ENCODE peak calls at places on chromosome 10, in five cellular contexts. Q is dorsolateral prefrontal cortex, A is heart right ventricle, G is brain microvascular endothelial cell, V is fibroblast of lung. C is an unnamed sample.

GRCh38 chr10:1107679-1108078 is 51.5 kb downstream of the WDR37 start:
- DNase-seq in Q (no peak), A (no peak), G (no peak), V (no peak), C (no peak)

GRCh38 chr10:51699145-51699474 is 285 bp downstream of the CSTF2T start:
- DNase-seq in Q (no peak), A (no peak), G (no peak), V (no peak), C (no peak)

GRCh38 chr10:22345301-22346086 is at the start of gene SPAG6:
- DNase-seq in Q (peak), A (no peak), G (no peak), V (no peak), C (no peak)

GRCh38 chr10:106728232-106728631 is 436.3 kb downstream of the SORCS1 start:
- DNase-seq in Q (no peak), A (no peak), G (no peak), V (no peak), C (no peak)

GRCh38 chr10:102773320-102773719 is 29.6 kb downstream of the WBP1L start:
- DNase-seq in Q (no peak), A (no peak), G (no peak), V (no peak), C (no peak)

GRCh38 chr10:114245128-114245791 is 6.2 kb downstream of the VWA2 start:
- DNase-seq in Q (no peak), A (no peak), G (no peak), V (no peak), C (no peak)

GRCh38 chr10:73889014-73889413 is 14.7 kb upstream of the CAMK2G start:
- DNase-seq in Q (no peak), A (peak), G (peak), V (peak), C (no peak)

GRCh38 chr10:73857446-73857845 is 16.9 kb downstream of the CAMK2G start:
- DNase-seq in Q (no peak), A (no peak), G (peak), V (no peak), C (peak)

GRCh38 chr10:123081896-123082295 is 53.9 kb upstream of the HMX3 start:
- DNase-seq in Q (no peak), A (no peak), G (no peak), V (no peak), C (no peak)

GRCh38 chr10:19922236-19922963 is 106.2 kb downstream of the PLXDC2 start:
- DNase-seq in Q (no peak), A (peak), G (peak), V (peak), C (peak)

GRCh38 chr10:127944256-127944655 is 37.4 kb downstream of the PTPRE start:
- DNase-seq in Q (no peak), A (no peak), G (no peak), V (no peak), C (no peak)

GRCh38 chr10:132651511-132652029 is 114.0 kb downstream of the INPP5A start:
- DNase-seq in Q (peak), A (no peak), G (no peak), V (no peak), C (no peak)

GRCh38 chr10:23095966-23096813 is 811 bp downstream of the MSRB2 start:
- DNase-seq in Q (no peak), A (peak), G (peak), V (peak), C (peak)

GRCh38 chr10:28880551-28880950 is 203.2 kb downstream of the BAMBI start:
- DNase-seq in Q (no peak), A (no peak), G (no peak), V (peak), C (no peak)

GRCh38 chr10:28925154-28925663 is 247.9 kb downstream of the BAMBI start:
- DNase-seq in Q (no peak), A (peak), G (no peak), V (no peak), C (no peak)

GRCh38 chr10:60388709-60389241 is 900 bp downstream of the ANK3 start:
- DNase-seq in Q (no peak), A (no peak), G (no peak), V (no peak), C (no peak)

GRCh38 chr10:119522747-119523426 is 19.6 kb downstream of the RGS10 start:
- DNase-seq in Q (no peak), A (no peak), G (no peak), V (no peak), C (no peak)

GRCh38 chr10:14740684-14741247 is 33.9 kb downstream of the FAM107B start:
- DNase-seq in Q (no peak), A (no peak), G (no peak), V (no peak), C (no peak)

GRCh38 chr10:58781873-58782488 is 269.3 kb downstream of the BICC1 start:
- DNase-seq in Q (no peak), A (no peak), G (peak), V (peak), C (peak)

GRCh38 chr10:87767253-87767652 is 50.8 kb downstream of the ATAD1 start:
- DNase-seq in Q (no peak), A (no peak), G (peak), V (no peak), C (peak)

GRCh38 chr10:20658158-20658557 is 239.0 kb downstream of the NEBL start:
- DNase-seq in Q (no peak), A (no peak), G (no peak), V (no peak), C (no peak)

GRCh38 chr10:14535497-14536199 is 204.9 kb upstream of the FRMD4A start:
- DNase-seq in Q (no peak), A (no peak), G (no peak), V (no peak), C (no peak)

GRCh38 chr10:130745831-130746230 is 565.7 kb downstream of the TCERG1L start:
- DNase-seq in Q (peak), A (no peak), G (no peak), V (no peak), C (no peak)

GRCh38 chr10:119541046-119541445 is 1.5 kb downstream of the RGS10 start:
- DNase-seq in Q (no peak), A (no peak), G (no peak), V (peak), C (no peak)

GRCh38 chr10:11179231-11180105 is 161.8 kb downstream of the CELF2 start:
- DNase-seq in Q (no peak), A (no peak), G (no peak), V (no peak), C (no peak)
- H3K4me3 ChIP-seq in Q (no peak), A (peak), G (no peak), V (no peak), C (no peak)

DNA sequence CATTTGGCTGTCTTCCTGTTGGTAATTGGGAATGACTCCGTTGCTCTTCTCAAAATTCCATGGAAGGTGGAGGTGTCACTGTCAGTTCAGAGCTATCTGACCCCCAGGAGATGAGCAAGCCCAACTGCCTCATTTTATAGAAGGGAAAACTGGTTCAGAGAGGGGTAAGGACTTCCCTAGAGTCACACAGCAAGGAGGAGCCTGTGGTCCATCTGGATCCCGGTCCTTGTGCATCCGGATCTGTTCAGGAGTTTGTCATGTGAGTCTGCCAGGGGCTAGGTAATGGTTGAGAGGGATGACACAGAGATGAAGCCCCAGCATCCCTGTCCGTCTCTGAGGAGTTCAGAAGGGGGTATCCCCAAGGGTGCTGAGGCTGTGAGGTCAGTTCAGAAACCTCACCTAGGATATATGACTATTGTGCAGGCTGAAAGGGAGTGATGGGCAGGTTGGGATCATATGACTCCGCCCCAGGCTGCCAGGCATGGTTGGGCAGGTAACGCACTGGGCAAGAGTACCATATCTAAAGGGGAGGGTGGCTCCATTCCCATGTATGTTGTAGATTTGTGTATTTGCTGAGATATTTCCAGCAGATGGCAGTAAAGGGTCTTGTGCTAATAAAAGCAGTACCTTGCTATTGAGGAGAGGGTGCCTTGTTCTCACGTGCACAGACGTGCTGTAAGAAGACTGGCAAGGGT is 16.0 kb upstream of the SLC29A3 start:
- DNase-seq in Q (no peak), A (no peak), G (peak), V (peak), C (peak)
- TF ChIP-seq CTCF in Q (peak), A (peak), G (peak), V (peak), C (peak)

DNA sequence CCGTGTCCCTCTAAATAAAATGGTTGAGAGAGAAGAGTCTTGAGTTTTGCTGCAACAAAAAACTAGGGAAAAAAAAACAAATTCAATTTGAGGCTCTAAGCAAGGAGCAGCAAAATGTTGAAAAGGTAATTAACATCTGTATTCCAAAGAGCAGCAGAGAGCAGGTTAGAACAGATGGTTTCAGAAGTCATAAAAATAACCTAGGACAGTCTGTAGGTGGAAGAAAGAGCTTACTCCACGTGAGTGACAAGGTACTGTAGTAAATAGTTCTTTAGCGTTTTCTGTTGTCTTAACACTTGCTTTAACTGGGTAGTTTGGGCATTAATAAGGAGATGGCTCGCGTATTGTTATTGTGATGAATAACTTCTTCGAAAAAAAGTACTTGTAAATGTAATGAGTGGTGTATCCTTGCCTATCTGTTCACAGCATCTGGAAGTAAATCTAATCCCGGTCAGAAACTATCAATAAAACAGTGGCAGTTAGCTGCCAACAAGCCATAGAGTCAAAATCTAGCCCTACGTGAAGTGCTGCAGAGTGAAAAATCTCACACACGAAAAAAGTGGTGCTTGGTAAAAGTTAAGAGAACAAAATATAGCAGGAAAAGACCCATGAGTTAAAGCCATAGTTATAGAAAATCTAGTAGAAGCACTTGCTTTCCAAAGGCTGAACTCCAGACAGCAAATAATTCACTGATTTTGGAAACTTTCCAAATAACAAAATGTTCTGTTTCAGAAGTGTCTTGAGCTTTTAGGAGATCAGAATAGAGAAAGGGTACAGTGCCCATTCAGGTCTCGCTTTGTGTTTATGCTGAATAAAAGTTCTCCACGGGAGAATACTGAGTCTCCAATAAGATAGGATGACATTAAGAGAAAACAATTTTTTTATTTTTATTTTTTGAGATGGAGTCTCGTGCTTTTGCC is 49.3 kb upstream of the PARD3 start:
- DNase-seq in Q (no peak), A (no peak), G (no peak), V (peak), C (no peak)
- H3K4me3 ChIP-seq in Q (no peak), A (no peak), G (no peak), V (no peak), C (no peak)

DNA sequence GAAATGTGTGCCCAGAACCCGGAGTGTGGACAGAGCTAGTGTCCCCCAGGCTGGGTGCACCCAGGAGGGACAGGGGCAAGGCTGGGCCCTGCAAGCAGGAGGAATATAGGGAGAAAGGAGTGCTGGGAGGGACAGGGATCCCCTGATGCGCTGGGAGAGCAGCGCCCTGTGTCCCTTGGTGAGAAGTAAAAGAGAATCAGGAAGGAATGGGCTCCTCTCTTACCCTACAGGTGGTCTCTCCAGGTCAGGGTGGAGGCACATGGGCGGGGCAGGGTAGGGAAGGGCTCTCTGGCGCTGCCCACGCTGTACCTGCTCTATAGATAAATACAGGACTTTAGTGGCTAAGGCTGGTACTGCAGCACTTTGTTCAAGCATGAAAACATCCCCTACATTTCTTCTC is 753.8 kb downstream of the GRID1 start:
- DNase-seq in Q (no peak), A (no peak), G (no peak), V (no peak), C (no peak)
- TF ChIP-seq CTCF in Q (peak), A (no peak), G (no peak), V (no peak), C (peak)